ENCODE peak calls at places on chromosomes 16 and 17, in five cellular contexts. B is CD8-positive, alpha-beta T cell; T is GM23338; W is BE2C; G is thyroid gland. P is an unnamed sample.

GRCh38 chr16:66662445-66663194 is 33.9 kb downstream of the CMTM4 start:
- DNase-seq in B (no peak), T (peak), W (peak), G (no peak), P (no peak)

GRCh38 chr16:86550281-86550680 is 4.8 kb downstream of the MTHFSD start:
- DNase-seq in B (no peak), T (no peak), W (no peak), G (no peak), P (no peak)

GRCh38 chr17:7002288-7003047 is 6.6 kb downstream of the ALOX12 start:
- DNase-seq in B (no peak), T (no peak), W (no peak), G (no peak), P (no peak)

GRCh38 chr16:69469807-69470561 is 45.6 kb downstream of the CYB5B start:
- DNase-seq in B (no peak), T (no peak), W (no peak), G (no peak), P (no peak)

GRCh38 chr16:87956771-87957279 is 5.6 kb downstream of the BANP start:
- DNase-seq in B (no peak), T (peak), W (peak), G (no peak), P (no peak)

GRCh38 chr17:78375401-78376079 is 2.9 kb upstream of the PGS1 start:
- DNase-seq in B (no peak), T (no peak), W (no peak), G (peak), P (no peak)

GRCh38 chr16:53234836-53235235 is 180.0 kb downstream of the CHD9 start:
- DNase-seq in B (no peak), T (no peak), W (no peak), G (no peak), P (no peak)

GRCh38 chr17:81020767-81021497 is 14.0 kb upstream of the BAIAP2 start:
- DNase-seq in B (no peak), T (no peak), W (peak), G (peak), P (no peak)

GRCh38 chr16:12111819-12112218 is 135.3 kb downstream of the SNX29 start:
- DNase-seq in B (no peak), T (no peak), W (no peak), G (no peak), P (no peak)

GRCh38 chr17:76736349-76737081 is 616 bp downstream of the SRSF2 start:
- DNase-seq in B (peak), T (peak), W (peak), G (peak), P (no peak)

GRCh38 chr16:86880316-86881117 is 302.2 kb downstream of the FOXL1 start:
- DNase-seq in B (no peak), T (no peak), W (no peak), G (no peak), P (no peak)

DNA sequence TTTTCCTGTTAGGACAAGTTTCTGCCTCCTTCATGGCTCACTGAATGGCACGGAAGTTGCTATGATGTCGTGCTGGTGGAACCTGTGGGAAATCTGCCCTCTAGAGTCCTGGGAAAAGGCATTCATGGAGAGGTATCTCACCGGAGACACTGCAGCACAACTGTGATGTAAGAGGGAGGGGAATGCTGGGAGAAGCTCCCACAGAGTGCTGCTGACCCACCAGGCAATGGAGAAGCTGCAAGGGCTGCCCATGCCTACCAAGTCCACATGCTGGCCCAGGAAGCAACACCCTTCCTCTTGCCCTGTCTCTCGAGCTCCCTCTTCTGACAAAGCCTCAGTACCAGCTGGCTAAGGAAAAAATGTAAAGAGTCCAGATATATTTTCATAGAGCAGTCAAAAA is 45.2 kb upstream of the SLC5A11 start:
- DNase-seq in B (no peak), T (peak), W (no peak), G (no peak), P (no peak)
- TF ChIP-seq CTCF in B (no peak), T (peak), W (peak), G (no peak), P (no peak)

DNA sequence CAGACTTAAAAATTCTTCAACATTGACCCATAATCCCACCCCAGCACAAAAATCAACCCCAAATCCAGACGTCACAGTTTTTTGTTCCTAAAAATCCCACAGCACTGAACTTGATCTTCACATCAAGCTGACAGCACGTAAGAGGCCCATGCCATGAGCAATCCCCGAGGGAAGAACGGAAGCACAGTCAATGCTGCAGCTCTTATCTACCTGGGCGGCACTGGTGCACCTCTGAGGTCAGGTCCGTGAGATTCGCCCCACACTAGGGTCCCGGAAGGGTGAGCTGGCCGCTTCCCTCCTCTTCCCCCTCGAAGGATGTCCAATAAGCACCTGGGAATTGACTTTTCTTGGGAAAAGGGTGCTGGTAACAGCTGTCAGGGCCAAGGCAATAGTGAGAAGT is 11.3 kb upstream of the ITGAE start:
- DNase-seq in B (no peak), T (no peak), W (no peak), G (no peak), P (no peak)
- TF ChIP-seq CTCF in B (no peak), T (no peak), W (no peak), G (no peak), P (no peak)

GRCh38 chr17:29931253-29931932 is 1.4 kb upstream of the SSH2 start:
- DNase-seq in B (peak), T (peak), W (peak), G (peak), P (no peak)

GRCh38 chr17:29930399-29931010 is 477 bp upstream of the SSH2 start:
- DNase-seq in B (no peak), T (peak), W (no peak), G (peak), P (no peak)

GRCh38 chr17:29936724-29937123 is 4.7 kb upstream of the EFCAB5 start:
- DNase-seq in B (no peak), T (no peak), W (no peak), G (no peak), P (no peak)

GRCh38 chr17:29929544-29930398 is at the start of gene SSH2:
- DNase-seq in B (peak), T (peak), W (peak), G (peak), P (no peak)

GRCh38 chr17:29933379-29933778 is 3.4 kb upstream of the SSH2 start:
- DNase-seq in B (no peak), T (peak), W (no peak), G (no peak), P (no peak)
- TF ChIP-seq CTCF in B (no peak), T (peak), W (peak), G (no peak), P (peak)

DNA sequence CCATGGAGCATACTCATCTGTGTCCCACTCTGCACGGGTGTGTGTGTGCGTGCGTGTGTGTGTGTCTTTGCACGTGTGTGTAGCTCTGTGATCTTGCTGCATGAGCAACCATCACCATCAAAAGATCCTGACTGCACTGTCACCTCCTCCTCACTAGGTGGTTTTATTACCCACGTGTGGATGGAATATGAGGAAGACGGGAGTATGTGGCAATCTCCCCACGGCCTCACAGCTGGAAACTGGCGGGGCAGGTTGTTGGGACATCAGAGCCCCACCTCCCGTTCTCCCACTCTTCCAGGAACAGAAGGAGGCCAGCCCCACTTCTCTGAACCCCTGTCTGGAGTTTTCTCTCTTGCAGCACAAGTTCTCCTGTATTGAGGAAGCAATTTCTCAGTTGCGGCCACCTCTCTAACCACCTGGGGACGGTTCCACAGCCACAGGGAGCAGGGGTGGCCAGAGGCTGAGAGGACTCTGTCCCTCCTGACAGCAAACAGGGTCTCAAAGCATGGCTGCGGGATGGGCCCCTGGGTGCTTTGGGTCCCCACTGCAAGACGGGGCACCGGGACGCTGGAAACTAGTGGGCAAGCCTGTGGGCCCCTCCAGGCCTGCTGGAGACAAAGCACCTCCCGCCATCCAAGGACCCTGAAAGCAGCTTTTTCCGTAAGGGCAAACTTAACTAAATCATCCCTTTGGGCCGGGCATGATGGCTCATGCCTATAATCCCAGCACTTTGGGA is 27.9 kb upstream of the ATP2C2 start:
- DNase-seq in B (no peak), T (no peak), W (no peak), G (no peak), P (no peak)
- TF ChIP-seq CTCF in B (no peak), T (no peak), W (no peak), G (no peak), P (no peak)

DNA sequence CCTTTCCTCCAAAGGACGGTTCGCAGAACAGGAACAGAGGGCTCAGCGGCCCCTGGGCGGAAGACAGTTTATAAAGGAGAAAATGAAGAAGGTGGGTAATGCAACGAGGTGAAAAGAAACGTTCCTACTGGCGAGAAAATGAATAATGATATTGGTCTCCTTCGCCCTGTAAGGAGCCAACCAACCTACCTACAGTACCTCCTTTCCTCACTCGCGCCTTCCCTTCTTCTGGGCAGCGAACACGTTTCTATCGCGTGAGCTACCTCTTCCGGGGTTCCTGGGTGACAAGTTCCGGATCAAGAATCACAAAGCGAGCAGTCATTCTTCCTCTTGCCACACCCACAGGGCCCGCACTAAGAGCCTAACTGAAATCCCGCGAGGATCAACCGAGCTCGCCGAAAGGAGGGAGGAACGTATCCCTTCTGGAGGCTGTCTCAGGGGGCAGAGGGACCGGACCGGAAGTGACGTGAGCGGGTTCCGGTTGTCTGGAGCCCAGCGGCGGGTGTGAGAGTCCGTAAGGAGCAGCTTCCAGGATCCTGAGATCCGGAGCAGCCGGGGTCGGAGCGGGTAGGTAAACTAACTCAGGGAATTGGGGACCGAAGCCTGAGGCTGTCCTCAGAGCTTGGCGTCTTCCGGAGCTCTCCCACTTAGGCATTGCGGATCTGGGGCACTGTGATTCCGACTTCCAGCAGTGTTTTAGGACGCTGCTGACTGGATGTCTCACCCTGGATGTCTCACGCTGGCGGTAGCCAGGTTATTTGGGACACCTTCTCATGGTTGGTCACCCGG is at the start of the genes PTRH2 and VMP1:
- DNase-seq in B (peak), T (peak), W (peak), G (peak), P (peak)
- TF ChIP-seq CTCF in B (no peak), T (no peak), W (no peak), G (no peak), P (no peak)

GRCh38 chr17:29586676-29587469 is 2.6 kb downstream of the GIT1 start:
- DNase-seq in B (no peak), T (no peak), W (no peak), G (no peak), P (no peak)

GRCh38 chr17:29583324-29584248 is 5.9 kb downstream of the GIT1 start:
- DNase-seq in B (no peak), T (no peak), W (no peak), G (no peak), P (no peak)

GRCh38 chr17:29587591-29587990 is 1.9 kb downstream of the GIT1 start:
- DNase-seq in B (no peak), T (no peak), W (no peak), G (no peak), P (no peak)

GRCh38 chr17:29584452-29585079 is 4.9 kb downstream of the GIT1 start:
- DNase-seq in B (no peak), T (peak), W (no peak), G (no peak), P (no peak)

GRCh38 chr17:29585080-29585751 is 4.2 kb downstream of the GIT1 start:
- DNase-seq in B (peak), T (peak), W (no peak), G (no peak), P (no peak)
- TF ChIP-seq CTCF in B (peak), T (peak), W (peak), G (no peak), P (peak)

DNA sequence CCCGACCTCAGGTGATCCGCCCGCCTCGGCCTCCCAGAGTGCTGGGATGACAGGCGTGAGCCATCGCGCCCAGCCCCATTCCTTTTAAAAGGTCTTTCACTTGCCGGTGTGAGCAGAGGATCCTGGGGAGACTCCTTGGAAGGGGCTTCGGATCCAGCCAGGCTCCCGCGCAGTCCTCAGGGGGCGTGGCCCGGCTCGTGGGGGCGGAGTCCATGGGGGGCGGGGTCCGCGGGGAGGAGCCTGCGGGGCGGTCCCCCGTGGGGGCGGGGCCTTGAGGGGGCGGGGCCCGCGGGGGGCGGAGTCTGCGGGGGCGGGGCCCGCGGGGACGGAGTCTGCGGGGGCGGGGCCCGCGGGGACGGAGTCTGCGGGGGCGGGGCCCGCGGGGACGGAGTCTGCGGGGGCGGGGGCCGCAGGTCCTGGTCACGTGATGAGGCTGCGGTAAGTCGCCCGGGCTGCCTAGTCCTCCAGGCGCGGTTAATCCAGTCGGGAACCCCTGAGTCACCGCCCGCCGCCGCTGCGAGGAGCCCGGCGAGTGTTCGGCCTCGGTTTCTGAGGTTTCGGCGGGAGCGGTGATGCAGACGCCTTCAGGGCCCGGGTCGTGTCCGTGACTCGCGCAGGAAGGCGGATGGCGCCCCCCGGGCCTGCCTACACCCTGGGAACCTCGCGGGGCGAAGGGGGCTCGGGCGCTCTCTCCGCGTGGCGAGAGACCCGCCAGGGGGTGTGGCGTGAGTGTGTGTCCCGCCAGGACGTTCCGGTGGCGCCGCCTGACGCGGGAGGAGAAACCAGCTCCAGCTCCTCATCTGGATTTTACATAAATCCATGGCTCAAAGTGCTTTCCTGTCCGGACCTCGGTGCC is 23.6 kb upstream of the ABR start:
- DNase-seq in B (peak), T (peak), W (peak), G (no peak), P (no peak)
- TF ChIP-seq CTCF in B (no peak), T (no peak), W (no peak), G (no peak), P (no peak)

GRCh38 chr17:57490890-57491289 is 234.6 kb downstream of the MSI2 start:
- DNase-seq in B (no peak), T (peak), W (no peak), G (peak), P (no peak)

GRCh38 chr17:57493171-57493570 is 236.8 kb downstream of the MSI2 start:
- DNase-seq in B (no peak), T (no peak), W (no peak), G (no peak), P (no peak)

GRCh38 chr17:57489321-57489720 is 233.0 kb downstream of the MSI2 start:
- DNase-seq in B (no peak), T (no peak), W (no peak), G (no peak), P (no peak)

GRCh38 chr17:57488856-57489255 is 232.5 kb downstream of the MSI2 start:
- DNase-seq in B (no peak), T (no peak), W (no peak), G (no peak), P (no peak)

DNA sequence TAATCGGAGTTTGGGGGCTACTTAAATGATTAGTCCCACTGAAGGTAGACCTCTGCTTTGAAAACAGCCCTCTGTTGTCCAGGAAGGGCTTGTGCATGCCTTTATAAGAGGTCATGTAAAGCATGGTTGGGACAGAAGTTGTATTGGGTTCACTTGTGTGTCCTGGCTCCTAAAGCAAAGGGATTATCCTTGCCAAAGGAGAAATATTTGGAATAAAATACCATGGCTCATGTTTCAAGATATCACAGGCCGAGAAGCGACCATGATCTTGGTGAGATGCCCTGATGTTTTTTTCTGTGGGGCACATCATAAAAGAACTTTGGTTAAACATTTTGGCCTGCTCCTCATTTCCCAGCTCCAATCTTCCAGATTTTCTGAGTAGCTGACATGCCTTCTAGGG is 234.1 kb downstream of the MSI2 start:
- DNase-seq in B (no peak), T (no peak), W (no peak), G (no peak), P (no peak)
- TF ChIP-seq CTCF in B (no peak), T (no peak), W (no peak), G (peak), P (no peak)

DNA sequence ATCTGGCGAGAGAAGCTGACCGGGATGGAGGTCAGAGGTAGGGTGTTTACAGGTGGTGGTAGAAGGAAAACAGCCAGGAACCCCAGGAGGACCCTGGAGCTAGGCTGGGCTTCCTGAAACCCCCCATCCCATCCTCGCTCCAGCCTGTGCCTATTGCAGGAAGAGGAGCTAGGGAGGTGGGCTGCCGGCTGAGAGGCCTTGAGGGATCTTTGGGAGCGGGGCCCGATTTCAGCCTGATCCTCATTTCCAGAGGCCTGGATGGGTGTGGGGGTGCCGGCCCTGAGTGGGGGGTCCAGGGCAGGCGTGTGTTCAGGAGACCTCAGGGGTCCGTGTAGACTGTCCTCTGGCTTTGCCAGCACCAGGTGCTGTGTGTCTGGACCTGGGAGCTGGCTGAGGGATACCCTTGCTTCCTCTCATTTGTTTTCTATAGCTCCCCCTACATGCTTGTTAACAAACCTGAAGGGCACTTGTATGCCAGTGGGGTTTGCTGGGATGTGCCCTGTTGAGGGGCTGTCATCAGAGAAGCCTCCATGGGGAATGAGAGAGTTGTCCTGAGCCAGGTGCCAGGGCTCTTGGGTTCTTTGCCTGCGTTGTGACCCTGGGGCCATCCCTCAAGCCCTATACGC is 18.9 kb upstream of the RAP1GAP2 start:
- DNase-seq in B (no peak), T (peak), W (no peak), G (no peak), P (peak)
- TF ChIP-seq CTCF in B (no peak), T (peak), W (no peak), G (no peak), P (no peak)

GRCh38 chr16:15044286-15044685 is 11.6 kb downstream of the NTAN1 start:
- DNase-seq in B (no peak), T (no peak), W (no peak), G (no peak), P (no peak)

GRCh38 chr16:15038689-15039088 is 17.2 kb downstream of the NTAN1 start:
- DNase-seq in B (no peak), T (no peak), W (no peak), G (no peak), P (peak)

GRCh38 chr16:15037745-15038144 is 18.1 kb downstream of the NTAN1 start:
- DNase-seq in B (no peak), T (no peak), W (no peak), G (no peak), P (no peak)

GRCh38 chr16:15043344-15043743 is 12.5 kb downstream of the NTAN1 start:
- DNase-seq in B (no peak), T (no peak), W (no peak), G (no peak), P (no peak)

GRCh38 chr16:15041260-15042011 is 14.4 kb downstream of the NTAN1 start:
- DNase-seq in B (no peak), T (peak), W (no peak), G (peak), P (no peak)
- TF ChIP-seq CTCF in B (no peak), T (peak), W (no peak), G (no peak), P (no peak)

P was measured in D721Med.